ENCODE peak calls at places on chromosomes 16 and 17, in six cellular contexts. One of them, this sample, is unnamed. For H3K4me1, the result is how much of the 10 kb centered on the place peaks cover.

GRCh38 chr17:44981221-44981968 is 13.3 kb upstream of the C1QL1 start:
- DNase-seq in SK-N-SH: no peak
- DNase-seq in transverse colon: no peak
- DNase-seq in esophagus muscularis mucosa: no peak
- DNase-seq in endothelial cell of umbilical vein: peak
- DNase-seq in vagina: no peak
- DNase-seq in this sample: no peak

GRCh38 chr17:16419074-16419928 is 3.9 kb downstream of the TRPV2 start:
- DNase-seq in SK-N-SH: peak
- DNase-seq in transverse colon: no peak
- DNase-seq in esophagus muscularis mucosa: no peak
- DNase-seq in endothelial cell of umbilical vein: peak
- DNase-seq in vagina: no peak
- DNase-seq in this sample: no peak

GRCh38 chr16:30609002-30609927 is 924 bp downstream of the ZNF689 start:
- DNase-seq in SK-N-SH: peak
- DNase-seq in transverse colon: peak
- DNase-seq in esophagus muscularis mucosa: no peak
- DNase-seq in endothelial cell of umbilical vein: peak
- DNase-seq in vagina: no peak
- DNase-seq in this sample: peak

GRCh38 chr17:73029941-73030340 is 62.5 kb downstream of the SLC39A11 start:
- DNase-seq in SK-N-SH: no peak
- DNase-seq in transverse colon: no peak
- DNase-seq in esophagus muscularis mucosa: no peak
- DNase-seq in endothelial cell of umbilical vein: no peak
- DNase-seq in vagina: no peak
- DNase-seq in this sample: no peak

GRCh38 chr16:54933281-54934150 is 2.9 kb downstream of the IRX5 start:
- DNase-seq in SK-N-SH: no peak
- DNase-seq in transverse colon: no peak
- DNase-seq in esophagus muscularis mucosa: no peak
- DNase-seq in endothelial cell of umbilical vein: no peak
- DNase-seq in vagina: no peak
- DNase-seq in this sample: peak

GRCh38 chr17:41015473-41015872 is 6.5 kb upstream of the KRTAP3-1 start:
- DNase-seq in SK-N-SH: no peak
- DNase-seq in transverse colon: no peak
- DNase-seq in esophagus muscularis mucosa: no peak
- DNase-seq in endothelial cell of umbilical vein: no peak
- DNase-seq in vagina: no peak
- DNase-seq in this sample: no peak

GRCh38 chr17:59371426-59372099 is 40.1 kb downstream of the YPEL2 start:
- DNase-seq in SK-N-SH: no peak
- DNase-seq in transverse colon: peak
- DNase-seq in esophagus muscularis mucosa: no peak
- DNase-seq in endothelial cell of umbilical vein: peak
- DNase-seq in vagina: no peak
- DNase-seq in this sample: no peak

GRCh38 chr17:6536566-6537065 is 19.7 kb downstream of the PITPNM3 start:
- DNase-seq in SK-N-SH: no peak
- DNase-seq in transverse colon: no peak
- DNase-seq in esophagus muscularis mucosa: no peak
- DNase-seq in endothelial cell of umbilical vein: no peak
- DNase-seq in vagina: no peak
- DNase-seq in this sample: no peak

GRCh38 chr17:54029196-54029595 is 206.5 kb downstream of the KIF2B start:
- DNase-seq in SK-N-SH: no peak
- DNase-seq in transverse colon: no peak
- DNase-seq in esophagus muscularis mucosa: no peak
- DNase-seq in endothelial cell of umbilical vein: no peak
- DNase-seq in vagina: no peak
- DNase-seq in this sample: no peak

GRCh38 chr17:28827672-28828071 is 14.9 kb downstream of the FAM222B start:
- DNase-seq in SK-N-SH: no peak
- DNase-seq in transverse colon: no peak
- DNase-seq in esophagus muscularis mucosa: no peak
- DNase-seq in endothelial cell of umbilical vein: no peak
- DNase-seq in vagina: no peak
- DNase-seq in this sample: no peak

GRCh38 chr16:18943414-18943813 is 17.2 kb upstream of the SMG1 start:
- DNase-seq in SK-N-SH: no peak
- DNase-seq in transverse colon: no peak
- DNase-seq in esophagus muscularis mucosa: no peak
- DNase-seq in endothelial cell of umbilical vein: no peak
- DNase-seq in vagina: no peak
- DNase-seq in this sample: no peak

GRCh38 chr17:14428640-14429029 is 127.8 kb downstream of the HS3ST3B1 start:
- DNase-seq in SK-N-SH: no peak
- DNase-seq in transverse colon: no peak
- DNase-seq in esophagus muscularis mucosa: no peak
- DNase-seq in endothelial cell of umbilical vein: no peak
- DNase-seq in vagina: no peak
- DNase-seq in this sample: no peak

GRCh38 chr17:1169471-1169908 is 10.3 kb downstream of the ABR start:
- DNase-seq in SK-N-SH: no peak
- DNase-seq in transverse colon: no peak
- DNase-seq in esophagus muscularis mucosa: no peak
- DNase-seq in endothelial cell of umbilical vein: no peak
- DNase-seq in vagina: no peak
- DNase-seq in this sample: no peak

GRCh38 chr17:45740553-45741330 is 43.4 kb upstream of the CRHR1 start:
- DNase-seq in SK-N-SH: peak
- DNase-seq in transverse colon: no peak
- DNase-seq in esophagus muscularis mucosa: no peak
- DNase-seq in endothelial cell of umbilical vein: peak
- DNase-seq in vagina: no peak
- DNase-seq in this sample: peak

GRCh38 chr16:83996481-83997252 is 28.6 kb downstream of the NECAB2 start:
- DNase-seq in SK-N-SH: no peak
- DNase-seq in transverse colon: no peak
- DNase-seq in esophagus muscularis mucosa: no peak
- DNase-seq in endothelial cell of umbilical vein: no peak
- DNase-seq in vagina: no peak
- DNase-seq in this sample: peak

GRCh38 chr17:81553616-81554181 is 1.5 kb upstream of the FAAP100 start:
- DNase-seq in SK-N-SH: peak
- DNase-seq in transverse colon: peak
- DNase-seq in esophagus muscularis mucosa: no peak
- DNase-seq in endothelial cell of umbilical vein: peak
- DNase-seq in vagina: no peak
- DNase-seq in this sample: no peak

GRCh38 chr17:59335685-59336084 is 4.2 kb downstream of the YPEL2 start:
- DNase-seq in SK-N-SH: no peak
- DNase-seq in transverse colon: no peak
- DNase-seq in esophagus muscularis mucosa: no peak
- DNase-seq in endothelial cell of umbilical vein: no peak
- DNase-seq in vagina: no peak
- DNase-seq in this sample: no peak

GRCh38 chr17:17870292-17870691 is 33.5 kb upstream of the SREBF1 start:
- DNase-seq in SK-N-SH: no peak
- DNase-seq in transverse colon: no peak
- DNase-seq in esophagus muscularis mucosa: no peak
- DNase-seq in endothelial cell of umbilical vein: no peak
- DNase-seq in vagina: no peak
- DNase-seq in this sample: peak

GRCh38 chr17:17872468-17873345 is 35.9 kb upstream of the SREBF1 start:
- DNase-seq in SK-N-SH: no peak
- DNase-seq in transverse colon: no peak
- DNase-seq in esophagus muscularis mucosa: no peak
- DNase-seq in endothelial cell of umbilical vein: no peak
- DNase-seq in vagina: no peak
- DNase-seq in this sample: no peak

GRCh38 chr17:17871913-17872312 is 35.1 kb upstream of the SREBF1 start:
- DNase-seq in SK-N-SH: no peak
- DNase-seq in transverse colon: no peak
- DNase-seq in esophagus muscularis mucosa: no peak
- DNase-seq in endothelial cell of umbilical vein: no peak
- DNase-seq in vagina: no peak
- DNase-seq in this sample: no peak

GRCh38 chr17:17874478-17874877 is 37.7 kb upstream of the SREBF1 start:
- DNase-seq in SK-N-SH: no peak
- DNase-seq in transverse colon: no peak
- DNase-seq in esophagus muscularis mucosa: no peak
- DNase-seq in endothelial cell of umbilical vein: no peak
- DNase-seq in vagina: no peak
- DNase-seq in this sample: no peak

GRCh38 chr17:17873450-17873991 is 36.7 kb upstream of the SREBF1 start:
- DNase-seq in SK-N-SH: no peak
- DNase-seq in transverse colon: no peak
- DNase-seq in esophagus muscularis mucosa: no peak
- DNase-seq in endothelial cell of umbilical vein: no peak
- DNase-seq in vagina: no peak
- DNase-seq in this sample: no peak
- H3K4me1 ChIP-seq in SK-N-SH: under half
- H3K4me1 ChIP-seq in transverse colon: under half
- H3K4me1 ChIP-seq in esophagus muscularis mucosa: half or more
- H3K4me1 ChIP-seq in endothelial cell of umbilical vein: under half
- H3K4me1 ChIP-seq in vagina: under half
- H3K4me1 ChIP-seq in this sample: under half

GRCh38 chr17:22503322-22503899 is 811.1 kb downstream of the KCNJ18 start:
- DNase-seq in SK-N-SH: no peak
- DNase-seq in transverse colon: no peak
- DNase-seq in esophagus muscularis mucosa: peak
- DNase-seq in endothelial cell of umbilical vein: no peak
- DNase-seq in vagina: peak
- DNase-seq in this sample: no peak
- TF ChIP-seq POLR2AphosphoS5 in SK-N-SH: no peak
- TF ChIP-seq POLR2AphosphoS5 in transverse colon: no peak
- TF ChIP-seq POLR2AphosphoS5 in esophagus muscularis mucosa: no peak
- TF ChIP-seq POLR2AphosphoS5 in endothelial cell of umbilical vein: no peak
- TF ChIP-seq POLR2AphosphoS5 in vagina: no peak
- TF ChIP-seq POLR2AphosphoS5 in this sample: no peak

DNA sequence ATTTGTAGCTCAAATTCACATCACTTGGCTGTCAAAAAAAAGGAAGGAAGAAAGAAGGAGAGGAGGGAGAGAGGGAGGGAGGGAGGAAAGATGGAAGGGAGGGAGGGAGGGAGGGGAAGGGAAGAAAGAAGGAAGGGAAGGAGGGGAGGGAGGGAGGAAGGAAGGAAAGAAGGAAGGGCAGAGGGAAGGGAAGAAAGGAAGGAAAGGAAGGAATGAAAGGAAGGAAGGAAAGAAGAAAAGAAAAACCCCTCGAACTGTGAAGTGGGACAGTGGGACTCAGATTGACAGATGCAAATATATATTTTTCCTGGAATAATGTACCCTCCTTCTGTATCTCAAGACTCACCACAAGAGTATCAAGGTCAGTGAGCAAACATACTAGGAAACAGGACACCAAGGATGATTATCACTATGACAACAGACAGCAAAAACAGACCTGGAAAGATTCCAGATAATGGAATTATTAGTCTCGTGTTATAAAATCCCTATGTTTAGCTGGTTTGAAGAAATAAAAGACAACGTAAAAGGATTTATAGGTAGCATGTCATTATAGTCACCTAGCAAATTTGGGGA is 24.2 kb upstream of the ABCA3 start:
- DNase-seq in SK-N-SH: peak
- DNase-seq in transverse colon: no peak
- DNase-seq in esophagus muscularis mucosa: no peak
- DNase-seq in endothelial cell of umbilical vein: peak
- DNase-seq in vagina: no peak
- DNase-seq in this sample: no peak
- H3K27ac ChIP-seq in SK-N-SH: peak
- H3K27ac ChIP-seq in transverse colon: no peak
- H3K27ac ChIP-seq in esophagus muscularis mucosa: no peak
- H3K27ac ChIP-seq in endothelial cell of umbilical vein: no peak
- H3K27ac ChIP-seq in vagina: no peak
- H3K27ac ChIP-seq in this sample: no peak

DNA sequence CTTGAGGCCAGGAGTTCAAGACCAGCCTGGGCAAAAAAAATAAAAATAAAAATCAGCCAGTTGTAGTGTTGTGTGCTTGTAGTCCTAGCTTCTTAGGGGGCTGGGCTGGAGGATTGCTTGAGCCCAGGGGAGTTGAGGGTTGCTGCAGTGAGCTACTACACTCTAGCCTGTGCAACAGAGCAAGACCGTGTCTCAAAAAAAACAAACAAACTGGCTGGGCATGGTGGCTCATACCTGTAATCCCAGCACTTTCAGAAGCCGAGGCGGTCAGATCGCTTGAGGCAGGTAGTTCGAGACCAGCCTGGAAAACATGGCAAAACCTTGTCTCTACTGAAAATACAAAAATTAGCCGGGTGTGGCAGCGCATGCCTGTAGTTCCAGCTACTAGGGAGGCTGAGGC is 4.9 kb upstream of the UBALD2 start:
- DNase-seq in SK-N-SH: no peak
- DNase-seq in transverse colon: no peak
- DNase-seq in esophagus muscularis mucosa: no peak
- DNase-seq in endothelial cell of umbilical vein: no peak
- DNase-seq in vagina: no peak
- DNase-seq in this sample: no peak
- H3K4me1 ChIP-seq in SK-N-SH: under half
- H3K4me1 ChIP-seq in transverse colon: half or more
- H3K4me1 ChIP-seq in esophagus muscularis mucosa: under half
- H3K4me1 ChIP-seq in endothelial cell of umbilical vein: under half
- H3K4me1 ChIP-seq in vagina: under half
- H3K4me1 ChIP-seq in this sample: under half

DNA sequence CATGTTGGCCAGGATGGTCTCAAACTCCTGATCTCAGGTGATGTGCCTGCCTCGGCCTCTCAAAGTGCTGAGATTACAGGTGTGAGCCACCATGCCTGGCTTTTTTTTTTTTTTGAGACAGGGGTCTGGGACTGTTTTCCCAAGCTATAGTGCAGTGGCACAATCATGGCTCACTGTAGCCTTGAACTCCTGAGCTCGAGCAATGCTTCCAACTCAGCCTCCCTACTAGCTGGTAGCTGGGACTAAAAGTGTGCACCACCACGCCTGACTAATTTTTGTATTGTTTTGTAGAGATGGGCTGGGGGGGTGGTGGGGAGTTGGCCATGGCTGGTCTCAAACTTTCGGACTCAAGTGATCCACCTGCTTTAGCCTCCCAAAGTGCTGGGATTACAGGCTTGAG is 36.1 kb upstream of the USP7 start:
- DNase-seq in SK-N-SH: no peak
- DNase-seq in transverse colon: no peak
- DNase-seq in esophagus muscularis mucosa: no peak
- DNase-seq in endothelial cell of umbilical vein: no peak
- DNase-seq in vagina: no peak
- DNase-seq in this sample: no peak
- TF ChIP-seq POLR2AphosphoS5 in SK-N-SH: no peak
- TF ChIP-seq POLR2AphosphoS5 in transverse colon: no peak
- TF ChIP-seq POLR2AphosphoS5 in esophagus muscularis mucosa: no peak
- TF ChIP-seq POLR2AphosphoS5 in endothelial cell of umbilical vein: no peak
- TF ChIP-seq POLR2AphosphoS5 in vagina: no peak
- TF ChIP-seq POLR2AphosphoS5 in this sample: no peak

This sample was measured in GM23338.